ENCODE peak calls at places on chromosomes 1 and 21, in seven cellular contexts. One of them, this sample, is unnamed.

GRCh38 chr1:94582578-94582977 is 41.0 kb upstream of the F3 start:
- DNase-seq in Peyer's patch: no peak
- DNase-seq in astrocyte of the spinal cord: no peak
- DNase-seq in body of pancreas: no peak
- DNase-seq in HFF-Myc: no peak
- DNase-seq in lower lobe of right lung: no peak
- DNase-seq in dorsolateral prefrontal cortex: no peak
- DNase-seq in this sample: no peak

GRCh38 chr1:30264672-30265025 is 458.7 kb downstream of the MATN1 start:
- DNase-seq in Peyer's patch: no peak
- DNase-seq in astrocyte of the spinal cord: no peak
- DNase-seq in body of pancreas: no peak
- DNase-seq in HFF-Myc: no peak
- DNase-seq in lower lobe of right lung: no peak
- DNase-seq in dorsolateral prefrontal cortex: no peak
- DNase-seq in this sample: no peak

GRCh38 chr1:165114022-165114888 is 242.3 kb downstream of the LMX1A start:
- DNase-seq in Peyer's patch: no peak
- DNase-seq in astrocyte of the spinal cord: peak
- DNase-seq in body of pancreas: peak
- DNase-seq in HFF-Myc: peak
- DNase-seq in lower lobe of right lung: no peak
- DNase-seq in dorsolateral prefrontal cortex: no peak
- DNase-seq in this sample: no peak

GRCh38 chr1:168227620-168228019 is 1.8 kb downstream of the SFT2D2 start:
- DNase-seq in Peyer's patch: no peak
- DNase-seq in astrocyte of the spinal cord: peak
- DNase-seq in body of pancreas: no peak
- DNase-seq in HFF-Myc: no peak
- DNase-seq in lower lobe of right lung: no peak
- DNase-seq in dorsolateral prefrontal cortex: no peak
- DNase-seq in this sample: no peak

GRCh38 chr1:168833801-168834224 is 104.8 kb upstream of the DPT start:
- DNase-seq in Peyer's patch: peak
- DNase-seq in astrocyte of the spinal cord: no peak
- DNase-seq in body of pancreas: no peak
- DNase-seq in HFF-Myc: no peak
- DNase-seq in lower lobe of right lung: no peak
- DNase-seq in dorsolateral prefrontal cortex: no peak
- DNase-seq in this sample: no peak

GRCh38 chr1:221878134-221878533 is 136.2 kb upstream of the DUSP10 start:
- DNase-seq in Peyer's patch: no peak
- DNase-seq in astrocyte of the spinal cord: no peak
- DNase-seq in body of pancreas: no peak
- DNase-seq in HFF-Myc: no peak
- DNase-seq in lower lobe of right lung: no peak
- DNase-seq in dorsolateral prefrontal cortex: no peak
- DNase-seq in this sample: no peak

GRCh38 chr1:196690582-196690981 is 38.7 kb downstream of the CFH start:
- DNase-seq in Peyer's patch: no peak
- DNase-seq in astrocyte of the spinal cord: no peak
- DNase-seq in body of pancreas: no peak
- DNase-seq in HFF-Myc: no peak
- DNase-seq in lower lobe of right lung: no peak
- DNase-seq in dorsolateral prefrontal cortex: no peak
- DNase-seq in this sample: no peak

GRCh38 chr1:58440696-58441095 is 105.8 kb downstream of the OMA1 start:
- DNase-seq in Peyer's patch: no peak
- DNase-seq in astrocyte of the spinal cord: no peak
- DNase-seq in body of pancreas: no peak
- DNase-seq in HFF-Myc: no peak
- DNase-seq in lower lobe of right lung: no peak
- DNase-seq in dorsolateral prefrontal cortex: no peak
- DNase-seq in this sample: no peak

GRCh38 chr1:2098839-2099785 is 48.9 kb downstream of the PRKCZ start:
- DNase-seq in Peyer's patch: no peak
- DNase-seq in astrocyte of the spinal cord: no peak
- DNase-seq in body of pancreas: no peak
- DNase-seq in HFF-Myc: no peak
- DNase-seq in lower lobe of right lung: peak
- DNase-seq in dorsolateral prefrontal cortex: peak
- DNase-seq in this sample: no peak

GRCh38 chr21:36260030-36260787 is 59.8 kb upstream of the MORC3 start:
- DNase-seq in Peyer's patch: no peak
- DNase-seq in astrocyte of the spinal cord: peak
- DNase-seq in body of pancreas: peak
- DNase-seq in HFF-Myc: peak
- DNase-seq in lower lobe of right lung: no peak
- DNase-seq in dorsolateral prefrontal cortex: no peak
- DNase-seq in this sample: peak

GRCh38 chr1:154087574-154087973 is 67.3 kb downstream of the NUP210L start:
- DNase-seq in Peyer's patch: no peak
- DNase-seq in astrocyte of the spinal cord: no peak
- DNase-seq in body of pancreas: no peak
- DNase-seq in HFF-Myc: no peak
- DNase-seq in lower lobe of right lung: no peak
- DNase-seq in dorsolateral prefrontal cortex: no peak
- DNase-seq in this sample: no peak

GRCh38 chr1:63148825-63149645 is 173.3 kb upstream of the FOXD3 start:
- DNase-seq in Peyer's patch: no peak
- DNase-seq in astrocyte of the spinal cord: peak
- DNase-seq in body of pancreas: peak
- DNase-seq in HFF-Myc: peak
- DNase-seq in lower lobe of right lung: no peak
- DNase-seq in dorsolateral prefrontal cortex: no peak
- DNase-seq in this sample: no peak

GRCh38 chr1:28394136-28394535 is 24.6 kb downstream of the PHACTR4 start:
- DNase-seq in Peyer's patch: no peak
- DNase-seq in astrocyte of the spinal cord: no peak
- DNase-seq in body of pancreas: no peak
- DNase-seq in HFF-Myc: no peak
- DNase-seq in lower lobe of right lung: no peak
- DNase-seq in dorsolateral prefrontal cortex: no peak
- DNase-seq in this sample: no peak

GRCh38 chr21:37866027-37866426 is 50.2 kb downstream of the KCNJ6 start:
- DNase-seq in Peyer's patch: no peak
- DNase-seq in astrocyte of the spinal cord: no peak
- DNase-seq in body of pancreas: no peak
- DNase-seq in HFF-Myc: no peak
- DNase-seq in lower lobe of right lung: peak
- DNase-seq in dorsolateral prefrontal cortex: no peak
- DNase-seq in this sample: no peak

GRCh38 chr1:11337536-11338350 is 64.7 kb downstream of the UBIAD1 start:
- DNase-seq in Peyer's patch: peak
- DNase-seq in astrocyte of the spinal cord: peak
- DNase-seq in body of pancreas: peak
- DNase-seq in HFF-Myc: peak
- DNase-seq in lower lobe of right lung: peak
- DNase-seq in dorsolateral prefrontal cortex: no peak
- DNase-seq in this sample: no peak

GRCh38 chr1:2395245-2395644 is 3.6 kb downstream of the RER1 start:
- DNase-seq in Peyer's patch: no peak
- DNase-seq in astrocyte of the spinal cord: no peak
- DNase-seq in body of pancreas: no peak
- DNase-seq in HFF-Myc: no peak
- DNase-seq in lower lobe of right lung: no peak
- DNase-seq in dorsolateral prefrontal cortex: no peak
- DNase-seq in this sample: no peak

GRCh38 chr1:12128120-12128519 is 38.7 kb upstream of the TNFRSF1B start:
- DNase-seq in Peyer's patch: no peak
- DNase-seq in astrocyte of the spinal cord: no peak
- DNase-seq in body of pancreas: no peak
- DNase-seq in HFF-Myc: no peak
- DNase-seq in lower lobe of right lung: no peak
- DNase-seq in dorsolateral prefrontal cortex: no peak
- DNase-seq in this sample: no peak

GRCh38 chr1:210342986-210343780 is 14.5 kb downstream of the HHAT start:
- DNase-seq in Peyer's patch: no peak
- DNase-seq in astrocyte of the spinal cord: no peak
- DNase-seq in body of pancreas: no peak
- DNase-seq in HFF-Myc: no peak
- DNase-seq in lower lobe of right lung: no peak
- DNase-seq in dorsolateral prefrontal cortex: no peak
- DNase-seq in this sample: no peak

GRCh38 chr1:52427152-52427551 is 22.8 kb downstream of the PRPF38A start:
- DNase-seq in Peyer's patch: no peak
- DNase-seq in astrocyte of the spinal cord: no peak
- DNase-seq in body of pancreas: no peak
- DNase-seq in HFF-Myc: no peak
- DNase-seq in lower lobe of right lung: no peak
- DNase-seq in dorsolateral prefrontal cortex: no peak
- DNase-seq in this sample: no peak
- H3K4me3 ChIP-seq in Peyer's patch: no peak
- H3K4me3 ChIP-seq in astrocyte of the spinal cord: no peak
- H3K4me3 ChIP-seq in body of pancreas: no peak
- H3K4me3 ChIP-seq in HFF-Myc: no peak
- H3K4me3 ChIP-seq in lower lobe of right lung: no peak
- H3K4me3 ChIP-seq in dorsolateral prefrontal cortex: no peak
- H3K4me3 ChIP-seq in this sample: no peak

GRCh38 chr1:51867479-51868232 is 10.9 kb downstream of the NRDC start:
- DNase-seq in Peyer's patch: no peak
- DNase-seq in astrocyte of the spinal cord: no peak
- DNase-seq in body of pancreas: no peak
- DNase-seq in HFF-Myc: no peak
- DNase-seq in lower lobe of right lung: no peak
- DNase-seq in dorsolateral prefrontal cortex: no peak
- DNase-seq in this sample: no peak
- TF ChIP-seq CTCF in Peyer's patch: no peak
- TF ChIP-seq CTCF in astrocyte of the spinal cord: no peak
- TF ChIP-seq CTCF in body of pancreas: no peak
- TF ChIP-seq CTCF in HFF-Myc: no peak
- TF ChIP-seq CTCF in lower lobe of right lung: no peak
- TF ChIP-seq CTCF in dorsolateral prefrontal cortex: no peak
- TF ChIP-seq CTCF in this sample: no peak

GRCh38 chr1:206887701-206888100 is 9.5 kb upstream of the IL24 start:
- DNase-seq in Peyer's patch: no peak
- DNase-seq in astrocyte of the spinal cord: no peak
- DNase-seq in body of pancreas: no peak
- DNase-seq in HFF-Myc: no peak
- DNase-seq in lower lobe of right lung: no peak
- DNase-seq in dorsolateral prefrontal cortex: no peak
- DNase-seq in this sample: no peak

GRCh38 chr1:206891412-206891811 is 5.8 kb upstream of the IL24 start:
- DNase-seq in Peyer's patch: no peak
- DNase-seq in astrocyte of the spinal cord: no peak
- DNase-seq in body of pancreas: no peak
- DNase-seq in HFF-Myc: no peak
- DNase-seq in lower lobe of right lung: no peak
- DNase-seq in dorsolateral prefrontal cortex: no peak
- DNase-seq in this sample: no peak

GRCh38 chr1:206890690-206891089 is 6.6 kb upstream of the IL24 start:
- DNase-seq in Peyer's patch: no peak
- DNase-seq in astrocyte of the spinal cord: peak
- DNase-seq in body of pancreas: no peak
- DNase-seq in HFF-Myc: no peak
- DNase-seq in lower lobe of right lung: no peak
- DNase-seq in dorsolateral prefrontal cortex: no peak
- DNase-seq in this sample: no peak

GRCh38 chr1:206892351-206892984 is 4.8 kb upstream of the IL24 start:
- DNase-seq in Peyer's patch: no peak
- DNase-seq in astrocyte of the spinal cord: peak
- DNase-seq in body of pancreas: no peak
- DNase-seq in HFF-Myc: no peak
- DNase-seq in lower lobe of right lung: no peak
- DNase-seq in dorsolateral prefrontal cortex: no peak
- DNase-seq in this sample: no peak

DNA sequence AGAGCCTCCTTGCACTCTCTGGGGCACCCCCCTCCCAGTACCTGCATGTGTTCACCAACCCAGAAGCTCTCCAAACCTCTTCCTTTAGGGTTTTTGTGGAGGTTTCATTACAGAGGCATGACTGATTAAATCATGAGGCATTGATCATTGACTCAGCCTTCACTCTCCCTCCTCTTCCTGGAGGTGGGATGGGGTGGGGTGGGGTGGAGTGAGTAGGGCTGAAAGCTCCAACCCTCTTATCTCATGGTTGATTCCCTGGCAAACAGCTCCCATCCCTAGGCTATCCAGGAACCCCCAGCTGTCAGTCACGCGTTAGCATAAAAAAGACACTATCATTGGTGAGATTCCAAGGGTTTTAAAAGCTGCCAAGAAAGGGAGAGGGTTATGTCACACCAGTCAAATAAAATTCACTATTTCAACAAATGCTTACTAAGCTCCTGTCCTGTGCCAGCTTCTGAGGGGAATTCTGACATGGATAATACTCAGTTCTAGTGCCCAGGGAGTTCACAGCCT is 7.1 kb upstream of the IL24 start:
- DNase-seq in Peyer's patch: no peak
- DNase-seq in astrocyte of the spinal cord: no peak
- DNase-seq in body of pancreas: no peak
- DNase-seq in HFF-Myc: no peak
- DNase-seq in lower lobe of right lung: no peak
- DNase-seq in dorsolateral prefrontal cortex: no peak
- DNase-seq in this sample: no peak
- H3K4me3 ChIP-seq in Peyer's patch: no peak
- H3K4me3 ChIP-seq in astrocyte of the spinal cord: no peak
- H3K4me3 ChIP-seq in body of pancreas: no peak
- H3K4me3 ChIP-seq in HFF-Myc: no peak
- H3K4me3 ChIP-seq in lower lobe of right lung: no peak
- H3K4me3 ChIP-seq in dorsolateral prefrontal cortex: no peak
- H3K4me3 ChIP-seq in this sample: no peak

GRCh38 chr1:70864302-70864701 is 183.3 kb downstream of the PTGER3 start:
- DNase-seq in Peyer's patch: no peak
- DNase-seq in astrocyte of the spinal cord: no peak
- DNase-seq in body of pancreas: no peak
- DNase-seq in HFF-Myc: no peak
- DNase-seq in lower lobe of right lung: no peak
- DNase-seq in dorsolateral prefrontal cortex: no peak
- DNase-seq in this sample: peak

GRCh38 chr1:70863256-70863655 is 184.4 kb downstream of the PTGER3 start:
- DNase-seq in Peyer's patch: no peak
- DNase-seq in astrocyte of the spinal cord: no peak
- DNase-seq in body of pancreas: no peak
- DNase-seq in HFF-Myc: no peak
- DNase-seq in lower lobe of right lung: no peak
- DNase-seq in dorsolateral prefrontal cortex: no peak
- DNase-seq in this sample: no peak

GRCh38 chr1:70871790-70872189 is 175.8 kb downstream of the PTGER3 start:
- DNase-seq in Peyer's patch: no peak
- DNase-seq in astrocyte of the spinal cord: no peak
- DNase-seq in body of pancreas: no peak
- DNase-seq in HFF-Myc: no peak
- DNase-seq in lower lobe of right lung: no peak
- DNase-seq in dorsolateral prefrontal cortex: no peak
- DNase-seq in this sample: no peak

GRCh38 chr1:70866522-70867256 is 180.9 kb downstream of the PTGER3 start:
- DNase-seq in Peyer's patch: no peak
- DNase-seq in astrocyte of the spinal cord: no peak
- DNase-seq in body of pancreas: peak
- DNase-seq in HFF-Myc: no peak
- DNase-seq in lower lobe of right lung: no peak
- DNase-seq in dorsolateral prefrontal cortex: no peak
- DNase-seq in this sample: no peak
- TF ChIP-seq CTCF in Peyer's patch: no peak
- TF ChIP-seq CTCF in astrocyte of the spinal cord: no peak
- TF ChIP-seq CTCF in body of pancreas: peak
- TF ChIP-seq CTCF in HFF-Myc: no peak
- TF ChIP-seq CTCF in lower lobe of right lung: no peak
- TF ChIP-seq CTCF in dorsolateral prefrontal cortex: no peak
- TF ChIP-seq CTCF in this sample: no peak

This sample was measured in BJ.